ENCODE peak calls at places on chromosome 6, in four cellular contexts. R, E, D and M are unnamed samples.

GRCh38 chr6:105243487-105243886 is 63.7 kb upstream of the POPDC3 start:
- DNase-seq in E (no peak), R (no peak), D (no peak), M (no peak)

GRCh38 chr6:8539446-8539845 is 104.1 kb upstream of the SLC35B3 start:
- DNase-seq in D (no peak), R (no peak), E (no peak), M (no peak)

GRCh38 chr6:14975124-14975815 is 270.6 kb upstream of the JARID2 start:
- DNase-seq in R (no peak), D (no peak), E (no peak), M (no peak)

GRCh38 chr6:48736486-48737206 is 625.6 kb upstream of the PTCHD4 start:
- DNase-seq in R (no peak), E (peak; percentile 93), D (no peak), M (peak; percentile 79)

GRCh38 chr6:33634986-33635385 is 13.9 kb downstream of the ITPR3 start:
- DNase-seq in D (no peak), R (no peak), E (no peak), M (no peak)

GRCh38 chr6:20900396-20901160 is 366.3 kb downstream of the CDKAL1 start:
- DNase-seq in D (no peak), R (no peak), E (no peak), M (no peak)

GRCh38 chr6:160007581-160007980 is 38.7 kb downstream of the IGF2R start:
- DNase-seq in R (no peak), E (no peak), D (no peak), M (no peak)

GRCh38 chr6:139923964-139924475 is 549.6 kb upstream of the CITED2 start:
- DNase-seq in D (no peak), E (no peak), R (no peak), M (no peak)

GRCh38 chr6:2037230-2037926 is 208.0 kb downstream of the GMDS start:
- DNase-seq in D (no peak), R (no peak), E (no peak), M (no peak)

GRCh38 chr6:128239898-128240509 is 280.4 kb downstream of the PTPRK start:
- DNase-seq in E (no peak), R (no peak), D (no peak), M (no peak)

GRCh38 chr6:136920858-136921520 is 1.1 kb upstream of the SLC35D3 start:
- DNase-seq in E (no peak), R (peak; percentile 48), D (no peak), M (no peak)

GRCh38 chr6:154154389-154154967 is 115.4 kb downstream of the OPRM1 start:
- DNase-seq in E (no peak), R (peak; percentile 64), D (peak; percentile 70), M (peak; percentile 47)

DNA sequence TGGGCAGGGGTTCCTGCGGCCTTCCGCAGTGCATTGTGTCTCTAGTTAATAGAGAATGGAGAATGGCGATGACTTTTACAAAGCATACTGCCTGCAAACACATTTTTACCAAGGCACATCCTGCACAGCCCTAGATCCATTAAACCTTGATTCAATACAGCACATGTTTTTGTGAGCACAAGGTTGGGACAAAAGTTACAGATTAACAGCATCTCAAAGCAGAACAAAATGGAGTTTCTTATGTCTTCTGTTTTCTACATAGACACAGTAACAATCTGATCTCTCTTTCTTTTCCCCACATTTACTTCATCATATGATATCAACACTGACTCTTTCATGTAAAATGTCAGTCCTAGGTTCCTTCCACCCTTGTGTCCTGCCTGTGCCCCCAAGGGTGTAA is 63.5 kb downstream of the GCNT2 start:
- DNase-seq in D (no peak), E (no peak), R (no peak), M (no peak)
- TF ChIP-seq CTCF in D (no peak), E (no peak), R (no peak), M (no peak)

GRCh38 chr6:31972709-31973350 is 892 bp upstream of the DXO start:
- DNase-seq in D (no peak), E (no peak), R (no peak), M (peak; percentile 29)

GRCh38 chr6:31971279-31971992 is 502 bp downstream of the DXO start:
- DNase-seq in R (no peak), D (no peak), E (no peak), M (no peak)

GRCh38 chr6:31969712-31970603 is 2.0 kb downstream of the DXO start:
- DNase-seq in E (no peak), R (no peak), D (no peak), M (no peak)

GRCh38 chr6:31970604-31971271 is 1.2 kb downstream of the DXO start:
- DNase-seq in E (no peak), R (no peak), D (no peak), M (no peak)

DNA sequence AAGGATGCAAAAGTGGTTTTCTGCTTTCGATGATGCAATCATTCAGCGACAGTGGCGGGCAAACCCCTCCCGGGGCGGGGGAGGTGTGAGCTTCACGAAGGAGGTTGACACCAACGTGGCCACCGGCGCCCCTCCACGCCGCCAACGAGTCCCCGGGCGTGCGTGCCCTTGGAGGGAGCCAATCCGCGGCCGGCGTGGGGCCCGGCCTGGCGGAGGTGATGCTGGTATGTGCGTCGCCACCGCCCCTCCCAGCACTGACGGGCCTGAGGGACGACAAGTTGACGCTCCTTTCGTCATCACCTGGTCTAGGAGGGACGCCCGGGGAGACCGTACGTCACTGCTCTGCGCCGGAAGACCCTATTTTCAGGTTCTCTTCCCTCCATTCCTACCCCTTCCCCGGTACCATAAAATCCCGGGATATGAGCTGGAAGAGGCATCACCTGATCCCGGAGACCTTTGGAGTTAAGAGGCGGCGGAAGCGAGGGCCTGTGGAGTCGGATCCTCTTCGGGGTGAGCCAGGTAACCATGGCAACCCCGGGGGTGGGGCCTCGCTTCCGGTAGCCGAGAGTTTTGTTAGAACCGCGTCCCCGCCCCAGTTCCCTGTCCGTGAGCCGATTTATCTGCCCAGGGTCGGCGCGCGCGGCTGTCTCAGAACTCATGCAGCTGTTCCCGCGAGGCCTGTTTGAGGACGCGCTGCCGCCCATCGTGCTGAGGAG is at the start of gene DXO:
- DNase-seq in R (peak; percentile 92), D (peak; percentile 98), E (peak; percentile 88), M (peak; percentile 95)
- TF ChIP-seq CTCF in R (no peak), D (peak; percentile 23), E (no peak), M (no peak)

DNA sequence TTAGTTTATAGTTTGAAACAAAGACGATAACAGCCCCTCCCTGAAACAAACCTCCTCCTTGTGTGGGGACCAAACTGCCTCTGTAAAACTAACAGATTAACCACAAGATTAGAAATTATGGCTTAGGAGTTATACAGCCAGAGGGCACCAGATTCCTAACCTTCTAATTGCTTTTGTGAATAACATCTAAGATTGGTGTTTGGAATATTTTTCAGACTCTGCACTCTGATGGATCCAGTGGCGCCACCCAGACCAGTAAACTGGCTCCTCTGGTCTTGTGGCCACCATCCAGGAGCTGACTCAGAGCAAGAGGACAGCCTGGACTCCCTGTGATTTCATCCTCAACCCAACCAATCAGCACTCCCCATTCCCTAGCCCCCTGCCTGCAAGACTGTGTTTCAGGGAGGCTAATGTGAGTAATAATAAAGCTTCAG is 58.3 kb upstream of the SLC22A16 start:
- DNase-seq in D (no peak), R (no peak), E (no peak), M (no peak)
- TF ChIP-seq CTCF in D (no peak), R (no peak), E (no peak), M (no peak)

GRCh38 chr6:46103437-46103836 is 26.4 kb upstream of the ENPP4 start:
- DNase-seq in E (no peak), D (no peak), R (no peak), M (no peak)
- TF ChIP-seq CTCF in E (no peak), D (no peak), R (no peak), M (no peak)

GRCh38 chr6:107957165-107957908 is 671 bp downstream of the SEC63 start:
- DNase-seq in R (peak; percentile 59), E (no peak), D (peak; percentile 32), M (no peak)
- TF ChIP-seq CTCF in R (no peak), E (no peak), D (no peak), M (no peak)